ENCODE peak calls at places on chromosomes 11 and 22, in four cellular contexts. U is lower lobe of right lung, B is tibial artery, K is stomach. Y is an unnamed sample.

GRCh38 chr11:123392813-123393212 is 37.3 kb upstream of the GRAMD1B start:
- DNase-seq in U (no peak), B (no peak), K (no peak), Y (no peak)

GRCh38 chr22:39184586-39185577 is 32.4 kb upstream of the CBX7 start:
- DNase-seq in B (peak; percentile 53), U (peak; percentile 18), K (no peak), Y (no peak)

GRCh38 chr11:14908214-14908880 is 16.3 kb upstream of the CYP2R1 start:
- DNase-seq in B (no peak), K (no peak), U (no peak), Y (no peak)

GRCh38 chr11:134014502-134014901 is 54.4 kb upstream of the JAM3 start:
- DNase-seq in K (no peak), U (no peak), B (no peak), Y (no peak)

GRCh38 chr22:40000171-40000570 is 5.4 kb downstream of the FAM83F start:
- DNase-seq in B (no peak), U (no peak), K (no peak), Y (no peak)

GRCh38 chr22:27780161-27780575 is 21.4 kb downstream of the MN1 start:
- DNase-seq in U (no peak), B (peak; percentile 83), K (no peak), Y (no peak)

GRCh38 chr22:20430641-20431519 is 6.7 kb downstream of the SCARF2 start:
- DNase-seq in U (peak; percentile 70), B (peak; percentile 67), K (peak; percentile 64), Y (peak; percentile 48)

GRCh38 chr11:78244080-78244479 is 55.4 kb downstream of the USP35 start:
- DNase-seq in K (no peak), U (no peak), B (no peak), Y (no peak)

GRCh38 chr11:64571410-64572091 is 19.5 kb upstream of the SLC22A12 start:
- DNase-seq in K (no peak), U (peak; percentile 32), B (peak; percentile 53), Y (no peak)

GRCh38 chr11:30889116-30889765 is 303.1 kb upstream of the MPPED2 start:
- DNase-seq in U (no peak), B (no peak), K (no peak), Y (no peak)

GRCh38 chr11:64583296-64584262 is 7.4 kb upstream of the SLC22A12 start:
- DNase-seq in U (peak; percentile 34), K (no peak), B (peak; percentile 56), Y (peak; percentile 35)

GRCh38 chr11:80146231-80146630 is 705.4 kb upstream of the TENM4 start:
- DNase-seq in B (no peak), U (no peak), K (no peak), Y (no peak)

GRCh38 chr22:43993072-43993760 is 30.9 kb upstream of the PARVB start:
- DNase-seq in K (peak; percentile 54), B (no peak), U (peak; percentile 52), Y (no peak)

GRCh38 chr11:64081663-64082442 is 46.1 kb downstream of the FLRT1 start:
- DNase-seq in U (no peak), K (peak; percentile 65), B (no peak), Y (no peak)

GRCh38 chr11:59545179-59546020 is 34.1 kb downstream of the OR4D9 start:
- DNase-seq in B (no peak), U (no peak), K (no peak), Y (no peak)

GRCh38 chr11:20015529-20016427 is 144.5 kb downstream of the DBX1 start:
- DNase-seq in B (no peak), U (no peak), K (no peak), Y (no peak)

GRCh38 chr22:36104988-36105387 is 55.6 kb downstream of the APOL3 start:
- DNase-seq in B (no peak), K (no peak), U (peak; percentile 1), Y (no peak)

GRCh38 chr11:35003658-35004057 is 87.2 kb downstream of the PDHX start:
- DNase-seq in B (no peak), U (no peak), K (no peak), Y (no peak)

GRCh38 chr22:32660292-32660691 is 141.2 kb upstream of the TIMP3 start:
- DNase-seq in U (peak; percentile 69), K (peak; percentile 70), B (peak; percentile 80), Y (peak; percentile 52)

GRCh38 chr11:11786771-11787170 is 55.0 kb upstream of the USP47 start:
- DNase-seq in K (no peak), B (no peak), U (no peak), Y (no peak)

GRCh38 chr11:65778901-65779668 is 1.7 kb downstream of the AP5B1 start:
- DNase-seq in K (peak; percentile 22), U (no peak), B (peak; percentile 63), Y (no peak)

GRCh38 chr11:92204731-92205130 is 19.9 kb upstream of the FAT3 start:
- DNase-seq in U (no peak), K (peak; percentile 73), B (no peak), Y (no peak)

GRCh38 chr22:39220450-39220849 is 24.3 kb downstream of the PDGFB start:
- DNase-seq in B (no peak), U (peak; percentile 10), K (no peak), Y (no peak)

GRCh38 chr11:11697796-11698195 is 76.0 kb upstream of the GALNT18 start:
- DNase-seq in U (no peak), K (no peak), B (no peak), Y (no peak)

GRCh38 chr11:118872403-118872821 is 11.3 kb upstream of the CXCR5 start:
- DNase-seq in U (no peak), K (no peak), B (no peak), Y (no peak)

GRCh38 chr11:103047837-103048236 is 44.1 kb downstream of the DCUN1D5 start:
- DNase-seq in U (no peak), K (no peak), B (no peak), Y (no peak)

GRCh38 chr11:35282226-35282882 is 137.0 kb downstream of the SLC1A2 start:
- DNase-seq in U (no peak), B (no peak), K (no peak), Y (no peak)

GRCh38 chr22:24845036-24845918 is 39.3 kb downstream of the SGSM1 start:
- DNase-seq in U (no peak), K (no peak), B (peak; percentile 77), Y (no peak)

GRCh38 chr11:31803813-31804438 is 7.2 kb downstream of the PAX6 start:
- DNase-seq in K (no peak), U (no peak), B (no peak), Y (no peak)

GRCh38 chr11:18455686-18456372 is at the start of gene LDHAL6A:
- DNase-seq in K (no peak), U (no peak), B (no peak), Y (no peak)

GRCh38 chr11:96200243-96200642 is 142.8 kb downstream of the MAML2 start:
- DNase-seq in U (no peak), B (no peak), K (no peak), Y (no peak)

GRCh38 chr11:61732705-61733104 is 19.7 kb upstream of the MYRF start:
- DNase-seq in U (no peak), K (no peak), B (peak; percentile 75), Y (no peak)

GRCh38 chr11:12285811-12286222 is 91.6 kb upstream of the PARVA start:
- DNase-seq in U (no peak), K (peak; percentile 20), B (no peak), Y (no peak)

GRCh38 chr11:111765320-111765983 is 737 bp downstream of the PPP2R1B start:
- DNase-seq in B (no peak), K (no peak), U (no peak), Y (no peak)

GRCh38 chr11:44108260-44108659 is 12.8 kb downstream of the EXT2 start:
- DNase-seq in U (no peak), K (no peak), B (no peak), Y (no peak)

GRCh38 chr11:44110231-44110679 is 14.8 kb downstream of the EXT2 start:
- DNase-seq in U (no peak), B (no peak), K (peak; percentile 46), Y (peak; percentile 52)

GRCh38 chr11:44101098-44101497 is 5.6 kb downstream of the EXT2 start:
- DNase-seq in U (no peak), B (no peak), K (no peak), Y (no peak)

GRCh38 chr11:44104472-44105294 is 9.2 kb downstream of the EXT2 start:
- DNase-seq in U (no peak), K (no peak), B (no peak), Y (no peak)
- TF ChIP-seq CTCF in U (no peak), K (no peak), B (no peak), Y (no peak)

DNA sequence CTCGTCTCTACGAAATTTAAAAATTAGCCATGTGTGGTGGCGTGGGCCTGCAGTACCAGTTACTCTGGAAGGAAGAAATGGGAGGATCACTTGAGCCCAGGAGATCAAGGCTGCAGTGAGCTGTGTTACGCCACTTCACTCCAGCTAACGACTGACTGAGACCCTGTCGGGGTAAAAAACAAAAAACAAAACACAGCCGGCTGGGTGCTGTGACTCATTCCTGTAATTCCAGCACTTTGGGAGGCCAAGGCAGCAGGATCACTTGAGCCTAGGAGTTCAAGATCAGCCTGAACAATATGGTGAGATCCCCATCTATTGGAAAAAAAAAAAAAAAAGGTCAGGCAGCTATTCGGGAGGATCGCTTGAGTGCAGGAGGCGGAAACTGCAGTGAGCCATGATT is 2.4 kb downstream of the PAFAH1B2 start:
- DNase-seq in B (no peak), U (no peak), K (no peak), Y (no peak)
- TF ChIP-seq CTCF in B (no peak), U (no peak), K (no peak), Y (no peak)

DNA sequence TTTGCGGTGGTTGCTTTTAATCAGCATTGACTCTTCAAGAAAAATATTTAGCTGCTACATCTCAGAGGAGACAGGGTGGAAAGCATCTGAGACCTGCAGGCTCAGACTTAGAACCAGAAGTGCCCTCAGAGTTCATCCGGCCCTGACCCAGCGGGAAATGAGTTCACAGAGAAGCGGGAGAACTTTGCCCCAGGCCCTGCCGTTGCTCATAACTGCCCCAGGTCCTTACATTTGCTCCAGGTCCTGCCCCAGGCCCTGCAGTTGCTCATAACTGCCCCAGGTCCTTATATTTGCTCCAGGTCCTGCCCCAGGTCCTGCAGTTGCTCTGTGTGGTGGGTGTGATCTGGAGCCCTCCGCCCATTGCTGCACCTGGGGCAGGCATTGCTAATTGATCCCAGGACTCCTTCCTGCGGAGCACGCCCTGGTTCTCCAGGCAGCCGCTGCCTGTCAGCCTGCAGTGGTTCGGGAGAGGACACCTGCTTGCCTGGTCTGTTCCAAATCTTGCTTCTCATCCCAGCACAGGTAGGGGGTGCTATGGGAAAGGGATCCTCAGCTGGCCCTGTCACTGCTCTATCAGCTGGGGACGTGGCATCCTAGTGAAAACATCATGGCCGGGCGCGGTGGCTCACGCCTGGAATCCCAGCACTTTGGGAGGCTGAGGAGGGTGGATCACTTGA is 58.1 kb upstream of the PPP6R3 start:
- DNase-seq in B (no peak), K (no peak), U (no peak), Y (no peak)
- TF ChIP-seq CTCF in B (no peak), K (no peak), U (no peak), Y (no peak)

GRCh38 chr11:105862736-105863367 is 159.2 kb downstream of the MSANTD4 start:
- DNase-seq in U (no peak), B (no peak), K (no peak), Y (no peak)
- TF ChIP-seq CTCF in U (peak; percentile 66), B (peak; percentile 48), K (no peak), Y (peak; percentile 83)

DNA sequence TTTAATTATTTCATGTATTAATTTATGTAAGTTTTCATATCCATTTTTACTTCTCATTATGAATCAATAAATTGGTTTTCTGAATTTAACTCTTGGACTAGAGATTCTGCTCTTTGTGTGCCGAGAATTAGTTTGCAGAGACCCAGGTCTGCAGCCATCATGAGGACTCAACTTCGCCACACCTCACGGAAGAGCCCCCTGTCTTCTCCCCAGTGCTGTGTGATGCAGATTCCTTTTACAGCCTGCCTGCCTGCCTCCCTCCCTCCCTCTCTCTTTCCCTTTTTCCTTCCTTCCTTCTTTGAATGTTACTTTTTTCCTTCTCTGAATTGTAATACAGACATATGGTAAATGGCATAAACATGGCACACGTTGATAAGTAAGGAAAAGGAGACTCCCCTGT is 947.7 kb downstream of the TBC1D22A start:
- DNase-seq in U (no peak), K (no peak), B (no peak), Y (no peak)
- TF ChIP-seq CTCF in U (no peak), K (no peak), B (no peak), Y (no peak)